ENCODE peak calls at places on chromosome 6, in five cellular contexts. F, X, H, B and M are unnamed samples.

GRCh38 chr6:124961784-124962611 is at the start of gene RNF217:
- DNase-seq in F (peak), X (peak), H (peak), B (peak), M (peak)

GRCh38 chr6:24775520-24776058 is 852 bp downstream of the GMNN start:
- DNase-seq in F (no peak), X (no peak), H (peak), B (no peak), M (peak)

GRCh38 chr6:111759836-111760785 is 113.1 kb downstream of the FYN start:
- DNase-seq in F (no peak), X (no peak), H (peak), B (no peak), M (peak)

GRCh38 chr6:48535569-48535968 is 424.6 kb upstream of the PTCHD4 start:
- DNase-seq in F (peak), X (no peak), H (peak), B (no peak), M (peak)

GRCh38 chr6:6915219-6915618 is 192.5 kb upstream of the RREB1 start:
- DNase-seq in F (peak), X (no peak), H (peak), B (no peak), M (peak)

GRCh38 chr6:167119680-167120556 is 3.0 kb upstream of the CCR6 start:
- DNase-seq in F (no peak), X (no peak), H (no peak), B (no peak), M (no peak)

GRCh38 chr6:27293436-27294152 is 18.5 kb downstream of the POM121L2 start:
- DNase-seq in F (peak), X (no peak), H (peak), B (no peak), M (peak)

GRCh38 chr6:70310063-70310694 is 7.3 kb upstream of the COL9A1 start:
- DNase-seq in F (peak), X (no peak), H (peak), B (no peak), M (peak)

GRCh38 chr6:42819803-42820508 is 38.1 kb downstream of the BICRAL start:
- DNase-seq in F (peak), X (no peak), H (peak), B (no peak), M (no peak)

GRCh38 chr6:5764401-5764955 is 242.2 kb downstream of the NRN1 start:
- DNase-seq in F (no peak), X (no peak), H (peak), B (no peak), M (peak)

GRCh38 chr6:786946-787763 is 94.2 kb upstream of the EXOC2 start:
- DNase-seq in F (peak), X (no peak), H (peak), B (no peak), M (no peak)

GRCh38 chr6:88232753-88233152 is 66.6 kb upstream of the CNR1 start:
- DNase-seq in F (no peak), X (no peak), H (no peak), B (no peak), M (no peak)

GRCh38 chr6:12112540-12113189 is 100.6 kb downstream of the HIVEP1 start:
- DNase-seq in F (peak), X (no peak), H (peak), B (no peak), M (no peak)

DNA sequence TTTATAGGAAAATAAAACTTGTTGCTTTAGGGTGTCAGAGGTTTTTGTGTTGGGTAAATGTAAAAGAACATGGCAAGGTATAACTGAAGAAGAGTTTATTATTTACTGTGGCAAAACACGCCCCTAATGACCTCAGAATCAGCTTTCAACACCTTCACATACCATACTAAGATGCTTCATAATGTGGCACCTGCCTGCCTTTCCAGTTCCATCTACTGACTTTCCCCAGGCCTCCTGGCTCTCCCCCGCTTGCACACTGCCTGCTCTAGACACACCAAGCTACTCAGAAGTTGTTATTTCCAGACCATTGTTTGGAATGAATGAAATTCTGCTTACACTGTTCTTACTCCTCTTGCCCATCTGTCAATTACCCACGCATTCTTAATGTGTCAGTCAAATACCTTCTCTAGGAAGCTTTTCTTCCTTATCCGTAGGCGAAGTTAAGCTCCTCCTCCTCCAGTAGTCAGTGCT is 1.8 kb downstream of the TIAM2 start:
- DNase-seq in F (no peak), X (no peak), H (no peak), B (no peak), M (no peak)
- H3K4me3 ChIP-seq in F (no peak), X (no peak), H (no peak), B (no peak), M (no peak)

GRCh38 chr6:14381225-14381887 is 263.8 kb downstream of the CD83 start:
- DNase-seq in F (no peak), X (no peak), H (no peak), B (no peak), M (no peak)

GRCh38 chr6:14379568-14379967 is 262.0 kb downstream of the CD83 start:
- DNase-seq in F (no peak), X (no peak), H (no peak), B (no peak), M (no peak)

GRCh38 chr6:14383393-14384174 is 266.0 kb downstream of the CD83 start:
- DNase-seq in F (peak), X (no peak), H (no peak), B (no peak), M (no peak)

GRCh38 chr6:14382381-14383236 is 265.0 kb downstream of the CD83 start:
- DNase-seq in F (no peak), X (no peak), H (no peak), B (no peak), M (no peak)

DNA sequence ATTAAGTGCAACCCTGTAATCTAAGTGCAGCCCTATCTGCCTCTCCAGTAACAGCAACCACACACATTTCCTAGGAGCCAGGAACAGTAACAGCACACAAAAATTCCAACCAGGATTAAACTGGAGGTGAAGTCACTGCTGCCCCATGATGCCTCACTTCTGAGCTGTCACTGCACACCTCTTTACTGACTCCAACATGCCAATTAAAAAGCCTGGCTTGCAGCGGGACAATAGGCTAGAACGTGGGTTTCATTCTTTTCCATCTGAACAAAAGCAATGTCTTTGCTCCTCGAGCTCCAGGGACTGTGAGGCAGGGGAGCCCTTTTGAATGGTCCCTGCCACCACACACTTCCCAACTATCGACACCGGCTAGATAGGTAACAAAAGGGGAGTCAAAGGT is 262.8 kb downstream of the CD83 start:
- DNase-seq in F (peak), X (no peak), H (no peak), B (no peak), M (no peak)
- H3K4me3 ChIP-seq in F (no peak), X (no peak), H (no peak), B (no peak), M (no peak)

GRCh38 chr6:152981219-152981618 is 1.6 kb downstream of the FBXO5 start:
- DNase-seq in F (no peak), X (no peak), H (no peak), B (no peak), M (no peak)
- H3K4me3 ChIP-seq in F (peak), X (no peak), H (peak), B (no peak), M (peak)

DNA sequence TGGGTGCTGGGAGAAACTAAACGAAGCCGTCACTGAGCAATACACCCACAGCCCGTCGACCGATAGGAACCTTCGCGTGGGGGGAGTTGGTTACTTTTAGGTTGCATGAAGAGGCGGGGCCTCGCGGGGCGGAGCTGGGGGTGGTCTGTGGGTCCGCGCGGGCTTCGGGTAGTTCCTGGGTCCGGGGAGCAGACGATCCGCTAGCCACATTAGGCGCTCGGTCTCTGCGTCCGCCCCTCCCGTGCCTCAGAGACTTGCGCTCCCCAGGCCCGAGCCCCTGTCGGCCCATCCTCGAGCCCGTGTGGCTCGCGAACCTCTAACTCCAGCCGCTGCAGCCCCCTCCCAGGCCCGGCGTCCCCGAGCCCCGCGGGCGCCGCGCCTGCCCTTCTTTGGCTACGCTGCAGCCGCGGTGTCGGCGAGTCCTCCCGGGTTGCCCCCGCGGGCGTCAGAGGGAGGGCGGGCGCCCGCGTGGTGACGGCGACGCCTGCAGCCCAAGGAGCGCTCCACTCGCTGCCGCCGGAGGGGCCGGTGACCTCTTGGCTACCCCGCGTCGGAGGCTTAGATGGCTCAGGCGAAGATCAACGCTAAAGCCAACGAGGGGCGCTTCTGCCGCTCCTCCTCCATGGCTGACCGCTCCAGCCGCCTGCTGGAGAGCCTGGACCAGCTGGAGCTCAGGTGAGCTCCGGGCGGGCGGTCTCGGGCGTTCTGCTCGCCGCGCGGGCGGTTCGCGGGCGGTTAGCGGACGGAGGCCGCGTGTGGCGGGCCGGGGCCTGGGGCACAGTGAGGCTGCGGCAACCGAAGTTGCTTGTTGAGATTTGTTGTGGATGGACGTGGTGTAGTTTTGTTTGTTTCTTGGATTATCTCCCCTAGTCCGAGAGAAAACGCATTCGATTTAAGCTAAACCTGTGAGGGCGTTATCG is at the start of gene BAG2:
- DNase-seq in F (peak), X (peak), H (peak), B (peak), M (peak)
- H3K4me3 ChIP-seq in F (peak), X (peak), H (peak), B (peak), M (peak)

DNA sequence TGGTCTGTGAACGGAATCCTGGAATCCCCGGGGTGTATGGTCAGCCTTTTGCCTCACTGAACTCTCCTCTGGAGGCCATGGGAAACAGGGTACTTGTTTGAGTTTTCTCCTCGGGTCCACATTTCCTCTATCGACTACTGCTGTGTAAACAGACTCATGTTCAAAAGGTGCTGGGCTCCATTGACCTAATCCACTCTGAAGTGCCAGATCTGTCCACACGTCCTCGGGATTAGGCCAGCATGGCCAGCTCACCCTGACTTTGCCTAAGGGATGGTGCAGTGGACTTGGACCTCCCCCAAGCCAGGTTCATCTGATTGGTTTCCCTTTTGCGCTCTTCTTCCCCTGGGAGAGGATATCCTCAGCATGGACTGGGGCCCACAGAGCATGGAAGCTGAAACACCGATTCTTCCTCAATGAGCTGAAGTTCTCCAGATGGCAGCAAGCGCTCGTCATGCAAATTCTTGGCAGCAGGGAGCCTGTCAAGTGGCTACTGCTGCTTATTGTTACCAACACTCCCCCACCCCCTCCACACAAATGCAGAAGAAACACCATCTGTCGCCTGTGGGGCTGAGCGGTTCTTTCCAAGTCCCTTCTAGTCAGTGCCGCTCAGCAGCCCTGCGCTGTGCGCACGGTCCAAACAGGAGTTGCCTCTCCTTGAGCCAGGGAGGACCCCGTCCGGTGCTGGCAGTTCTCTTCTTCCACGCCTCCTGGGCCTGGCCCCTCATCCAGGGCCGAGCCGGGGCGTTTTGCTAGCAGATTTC is 292.6 kb upstream of the MARCKS start:
- DNase-seq in F (peak), X (peak), H (peak), B (peak), M (peak)
- H3K4me3 ChIP-seq in F (no peak), X (peak), H (peak), B (peak), M (peak)

GRCh38 chr6:134094436-134094835 is 42.0 kb upstream of the SLC2A12 start:
- DNase-seq in F (no peak), X (no peak), H (peak), B (no peak), M (peak)

GRCh38 chr6:134097114-134097707 is 44.8 kb upstream of the SLC2A12 start:
- DNase-seq in F (peak), X (peak), H (peak), B (no peak), M (peak)

GRCh38 chr6:134093007-134093573 is 40.7 kb upstream of the SLC2A12 start:
- DNase-seq in F (no peak), X (no peak), H (no peak), B (no peak), M (no peak)

GRCh38 chr6:134090591-134090990 is 38.2 kb upstream of the SLC2A12 start:
- DNase-seq in F (no peak), X (no peak), H (no peak), B (no peak), M (no peak)

GRCh38 chr6:134092449-134092848 is 40.0 kb upstream of the SLC2A12 start:
- DNase-seq in F (no peak), X (no peak), H (no peak), B (no peak), M (no peak)
- H3K4me3 ChIP-seq in F (no peak), X (no peak), H (no peak), B (no peak), M (no peak)

GRCh38 chr6:160767647-160768019 is 65.6 kb downstream of the PLG start:
- DNase-seq in F (no peak), X (no peak), H (no peak), B (no peak), M (no peak)

GRCh38 chr6:160767019-160767646 is 65.1 kb downstream of the PLG start:
- DNase-seq in F (peak), X (peak), H (peak), B (peak), M (peak)

GRCh38 chr6:160764847-160765246 is 62.8 kb downstream of the PLG start:
- DNase-seq in F (no peak), X (no peak), H (no peak), B (no peak), M (no peak)

GRCh38 chr6:160766657-160767018 is 64.6 kb downstream of the PLG start:
- DNase-seq in F (no peak), X (no peak), H (no peak), B (no peak), M (no peak)

GRCh38 chr6:160765412-160765811 is 63.4 kb downstream of the PLG start:
- DNase-seq in F (peak), X (no peak), H (no peak), B (no peak), M (no peak)
- H3K4me3 ChIP-seq in F (no peak), X (no peak), H (no peak), B (no peak), M (no peak)

DNA sequence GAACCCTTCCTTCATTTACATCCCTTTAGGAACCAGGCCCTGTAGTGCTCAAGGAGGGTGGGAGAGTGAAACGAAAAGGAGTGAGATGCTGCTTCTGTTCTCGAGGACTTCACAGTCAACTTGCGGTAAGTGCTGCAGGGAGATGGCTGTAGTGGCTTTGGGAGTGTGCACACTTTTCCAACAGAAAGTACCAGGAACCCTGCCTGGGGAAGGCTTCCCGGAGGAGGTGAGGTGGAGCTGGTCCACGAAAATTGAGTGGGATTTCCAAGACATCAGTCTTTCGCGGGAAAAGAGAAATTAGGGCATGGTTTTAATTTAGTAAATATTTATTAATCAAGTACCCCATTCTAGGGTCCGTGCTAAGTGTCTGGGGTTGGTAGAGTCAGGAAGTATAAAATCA is 12.7 kb downstream of the TRIM31 start:
- DNase-seq in F (no peak), X (no peak), H (no peak), B (no peak), M (no peak)
- H3K4me3 ChIP-seq in F (no peak), X (no peak), H (no peak), B (no peak), M (no peak)